ENCODE peak calls at places on chromosome 13, in five cellular contexts. Z is NCI-H460, G is omental fat pad, X is GM19239, I is BJ. B is an unnamed sample.
A peak's percentile ranks its signal among the peaks of the same experiment; 100 is the strongest.

GRCh38 chr13:113920606-113921306 is 53.1 kb downstream of the C13orf46 start:
- DNase-seq in X (no peak), I (no peak), Z (no peak), G (peak; percentile 20), B (no peak)

GRCh38 chr13:26811636-26812035 is 51.0 kb upstream of the GPR12 start:
- DNase-seq in X (no peak), Z (no peak), G (no peak), I (no peak), B (no peak)

GRCh38 chr13:91292630-91293221 is 54.8 kb upstream of the MIR17HG start:
- DNase-seq in Z (no peak), G (no peak), I (no peak), X (no peak), B (no peak)

GRCh38 chr13:102774210-102774560 is 599 bp upstream of the TEX30 start:
- DNase-seq in X (no peak), I (no peak), Z (no peak), G (no peak), B (no peak)

GRCh38 chr13:24605923-24606372 is 74.3 kb upstream of the ATP12A start:
- DNase-seq in G (no peak), I (no peak), Z (peak; percentile 4), X (no peak), B (no peak)

GRCh38 chr13:31073859-31074718 is 87.6 kb downstream of the HSPH1 start:
- DNase-seq in X (peak; percentile 73), G (no peak), Z (no peak), I (no peak), B (no peak)

GRCh38 chr13:72204291-72204690 is 337.3 kb upstream of the DACH1 start:
- DNase-seq in I (no peak), G (no peak), X (no peak), Z (no peak), B (no peak)

GRCh38 chr13:84706004-84706710 is 823.9 kb upstream of the SLITRK1 start:
- DNase-seq in I (no peak), X (no peak), Z (no peak), G (no peak), B (no peak)

GRCh38 chr13:46389985-46390384 is 2.9 kb upstream of the RUBCNL start:
- DNase-seq in Z (no peak), X (no peak), G (no peak), I (no peak), B (no peak)

GRCh38 chr13:107518292-107518691 is 697.0 kb downstream of the LIG4 start:
- DNase-seq in X (no peak), I (no peak), Z (no peak), G (no peak), B (no peak)